ENCODE peak calls at places on chromosomes 11 and 22, in nine cellular contexts. P is kidney; T is pancreas; X is fibroblast of lung; O is PC-9; F is thoracic aorta; E is adrenal gland; D is CD4-positive, CD25-positive, alpha-beta regulatory T cell; M is spleen. L is an unnamed sample.

GRCh38 chr11:122085264-122085663 is 30.8 kb downstream of the BLID start:
- DNase-seq in P (no peak), T (no peak), X (peak; percentile 97), O (no peak), F (no peak), E (no peak), D (no peak), M (no peak), L (no peak)

GRCh38 chr11:122215244-122215992 is 99.4 kb upstream of the BLID start:
- DNase-seq in P (peak; percentile 91), T (peak; percentile 57), X (peak; percentile 98), O (no peak), F (peak; percentile 36), E (peak; percentile 86), D (no peak), M (peak; percentile 85), L (peak; percentile 80)

GRCh38 chr22:24315367-24315781 is 44.7 kb downstream of the SPECC1L start:
- DNase-seq in P (no peak), T (no peak), X (peak; percentile 80), O (no peak), F (no peak), E (no peak), D (no peak), M (no peak), L (no peak)

GRCh38 chr11:8873966-8874365 is 37.0 kb upstream of the AKIP1 start:
- DNase-seq in P (no peak), T (no peak), X (peak; percentile 4), O (no peak), F (no peak), E (no peak), D (no peak), M (no peak), L (no peak)

GRCh38 chr22:32378703-32379272 is 21.1 kb downstream of the RFPL3 start:
- DNase-seq in P (no peak), T (no peak), X (peak; percentile 8), O (peak; percentile 42), F (no peak), E (no peak), D (no peak), M (no peak), L (no peak)

GRCh38 chr11:103525069-103525468 is 415.8 kb downstream of the DYNC2H1 start:
- DNase-seq in P (no peak), T (no peak), X (peak; percentile 30), O (peak; percentile 86), F (no peak), E (no peak), D (no peak), M (no peak), L (no peak)

GRCh38 chr11:106723071-106723470 is 295.2 kb downstream of the GUCY1A2 start:
- DNase-seq in P (no peak), T (no peak), X (no peak), O (no peak), F (no peak), E (no peak), D (no peak), M (no peak), L (no peak)

GRCh38 chr22:42763965-42764480 is 43.4 kb upstream of the A4GALT start:
- DNase-seq in P (no peak), T (no peak), X (no peak), O (no peak), F (no peak), E (no peak), D (no peak), M (no peak), L (no peak)

GRCh38 chr11:16338397-16338796 is 17.9 kb downstream of the SOX6 start:
- DNase-seq in P (no peak), T (no peak), X (peak; percentile 72), O (no peak), F (no peak), E (no peak), D (no peak), M (no peak), L (no peak)

GRCh38 chr22:40525250-40525884 is 111.2 kb downstream of the MRTFA start:
- DNase-seq in P (no peak), T (peak; percentile 39), X (peak; percentile 69), O (no peak), F (no peak), E (peak; percentile 54), D (peak; percentile 78), M (peak; percentile 85), L (peak; percentile 53)

GRCh38 chr11:125165111-125165663 is 636 bp downstream of the PKNOX2 start:
- DNase-seq in P (peak; percentile 83), T (no peak), X (peak; percentile 26), O (no peak), F (no peak), E (peak; percentile 47), D (no peak), M (no peak), L (peak; percentile 36)

GRCh38 chr11:71252434-71252781 is at the start of gene SHANK2:
- DNase-seq in P (no peak), T (peak; percentile 53), X (no peak), O (no peak), F (no peak), E (no peak), D (no peak), M (no peak), L (no peak)

GRCh38 chr22:46674906-46675305 is 54.7 kb downstream of the GRAMD4 start:
- DNase-seq in P (no peak), T (no peak), X (no peak), O (no peak), F (no peak), E (no peak), D (peak; percentile 19), M (no peak), L (no peak)

GRCh38 chr11:113577356-113578163 is 102.4 kb upstream of the DRD2 start:
- DNase-seq in P (peak; percentile 78), T (no peak), X (no peak), O (no peak), F (no peak), E (no peak), D (no peak), M (no peak), L (no peak)

GRCh38 chr22:17346578-17346977 is 22.7 kb upstream of the CECR2 start:
- DNase-seq in P (no peak), T (no peak), X (no peak), O (no peak), F (no peak), E (no peak), D (no peak), M (no peak), L (no peak)

GRCh38 chr11:64854534-64855502 is 10.4 kb upstream of the CDC42BPG start:
- DNase-seq in P (peak; percentile 96), T (peak; percentile 72), X (peak; percentile 93), O (peak; percentile 96), F (peak; percentile 88), E (peak; percentile 95), D (no peak), M (peak; percentile 84), L (peak; percentile 79)

GRCh38 chr11:114026355-114026754 is 33.2 kb upstream of the ZBTB16 start:
- DNase-seq in P (no peak), T (no peak), X (peak; percentile 39), O (no peak), F (no peak), E (no peak), D (peak; percentile 3), M (no peak), L (no peak)

GRCh38 chr11:85590848-85591483 is 36.2 kb downstream of the DLG2 start:
- DNase-seq in P (no peak), T (no peak), X (peak; percentile 42), O (peak; percentile 52), F (no peak), E (no peak), D (no peak), M (no peak), L (no peak)

GRCh38 chr11:6629892-6630631 is 10.8 kb upstream of the TPP1 start:
- DNase-seq in P (peak; percentile 77), T (peak; percentile 60), X (no peak), O (no peak), F (no peak), E (no peak), D (no peak), M (peak; percentile 76), L (no peak)
- H3K4me3 ChIP-seq in P (peak overlapping the region; percentile 37), T (peak overlapping the region; percentile 12), X (no peak overlapping the region), O (no peak overlapping the region), F (no peak overlapping the region), E (no peak overlapping the region), D (no peak overlapping the region), M (no peak overlapping the region), L (no peak overlapping the region)

GRCh38 chr22:50301581-50301991 is 5.9 kb downstream of the PLXNB2 start:
- DNase-seq in P (no peak), T (no peak), X (no peak), O (no peak), F (no peak), E (no peak), D (no peak), M (no peak), L (no peak)

GRCh38 chr22:50303515-50303847 is 4.0 kb downstream of the PLXNB2 start:
- DNase-seq in P (no peak), T (no peak), X (no peak), O (no peak), F (no peak), E (no peak), D (no peak), M (no peak), L (no peak)

GRCh38 chr22:50303848-50304527 is 3.5 kb downstream of the PLXNB2 start:
- DNase-seq in P (peak; percentile 91), T (no peak), X (no peak), O (peak; percentile 94), F (no peak), E (peak; percentile 90), D (no peak), M (no peak), L (no peak)

GRCh38 chr22:50302041-50302541 is 5.4 kb downstream of the PLXNB2 start:
- DNase-seq in P (no peak), T (no peak), X (peak; percentile 28), O (no peak), F (no peak), E (no peak), D (no peak), M (no peak), L (no peak)

GRCh38 chr22:50302564-50302963 is 4.9 kb downstream of the PLXNB2 start:
- DNase-seq in P (no peak), T (no peak), X (no peak), O (no peak), F (no peak), E (no peak), D (no peak), M (no peak), L (no peak)
- H3K27ac ChIP-seq in P (peak overlapping the region; percentile 6), T (peak overlapping the region; percentile 33), X (peak overlapping the region; percentile 56), O (peak overlapping the region; percentile 92), F (peak overlapping the region; percentile 90), E (peak overlapping the region; percentile 97), D (no peak overlapping the region), M (no peak overlapping the region), L (peak overlapping the region; percentile 95)

GRCh38 chr22:20547029-20547428 is 39.6 kb downstream of the MED15 start:
- DNase-seq in P (no peak), T (no peak), X (no peak), O (no peak), F (no peak), E (no peak), D (no peak), M (no peak), L (no peak)
- H3K4me1 ChIP-seq in P (peaks cover 16% of the 10 kb centered on the region), T (peaks cover 9% of the 10 kb centered on the region), X (peaks cover 29% of the 10 kb centered on the region), O (no peaks in the 10 kb centered on the region), F (peaks cover 41% of the 10 kb centered on the region), E (peaks cover 53% of the 10 kb centered on the region), D (peaks cover 71% of the 10 kb centered on the region), M (peaks cover 54% of the 10 kb centered on the region), L (peaks cover 63% of the 10 kb centered on the region)

DNA sequence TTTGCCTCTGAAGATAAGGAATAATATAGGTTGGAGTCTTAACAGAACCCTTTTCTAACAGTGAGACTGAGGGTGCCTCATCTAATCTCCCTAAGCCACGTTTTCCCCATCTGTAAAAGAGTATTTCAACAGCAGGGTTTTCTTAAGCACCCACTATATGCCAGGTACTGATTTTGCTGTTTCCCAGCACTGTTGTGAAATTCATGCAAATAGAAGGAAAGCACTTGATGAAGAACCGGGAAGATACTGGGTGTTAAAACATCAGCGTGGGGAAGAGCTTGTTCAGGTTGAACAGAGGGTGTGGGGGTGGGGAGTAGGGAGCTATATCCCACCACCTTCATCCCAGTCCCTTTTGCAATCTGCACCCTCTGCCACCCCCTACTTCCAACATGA is 2.8 kb downstream of the HMOX1 start:
- DNase-seq in P (no peak), T (no peak), X (no peak), O (no peak), F (no peak), E (no peak), D (no peak), M (no peak), L (no peak)
- H3K4me3 ChIP-seq in P (peak overlapping the region; percentile 88), T (no peak overlapping the region), X (peak overlapping the region; percentile 87), O (no peak overlapping the region), F (no peak overlapping the region), E (peak overlapping the region; percentile 60), D (no peak overlapping the region), M (no peak overlapping the region), L (no peak overlapping the region)

L was measured in left ventricle myocardium inferior.